ENCODE peak calls at places on chromosomes 12 and 14, in seven cellular contexts. One of them, this sample, is unnamed.

GRCh38 chr14:69573841-69574265 is 818 bp downstream of the CCDC177 start:
- DNase-seq in NCI-H1092 treated with DMSO at 0.1 percent for 48 hours: peak
- DNase-seq in upper lobe of right lung: no peak
- DNase-seq in GM03348: no peak
- DNase-seq in cardiac fibroblast: no peak
- DNase-seq in A172: no peak
- DNase-seq in CD8-positive, alpha-beta memory T cell: no peak
- DNase-seq in this sample: peak

GRCh38 chr12:117036046-117036445 is 63.2 kb downstream of the TESC start:
- DNase-seq in CD8-positive, alpha-beta memory T cell: no peak
- DNase-seq in GM03348: no peak
- DNase-seq in upper lobe of right lung: no peak
- DNase-seq in cardiac fibroblast: no peak
- DNase-seq in A172: no peak
- DNase-seq in NCI-H1092 treated with DMSO at 0.1 percent for 48 hours: peak
- DNase-seq in this sample: peak

GRCh38 chr12:119115296-119115905 is 63.3 kb upstream of the HSPB8 start:
- DNase-seq in GM03348: peak
- DNase-seq in NCI-H1092 treated with DMSO at 0.1 percent for 48 hours: peak
- DNase-seq in upper lobe of right lung: no peak
- DNase-seq in A172: peak
- DNase-seq in CD8-positive, alpha-beta memory T cell: no peak
- DNase-seq in cardiac fibroblast: peak
- DNase-seq in this sample: peak

GRCh38 chr14:97976861-97977260 is 1179.7 kb downstream of the VRK1 start:
- DNase-seq in A172: no peak
- DNase-seq in cardiac fibroblast: no peak
- DNase-seq in CD8-positive, alpha-beta memory T cell: no peak
- DNase-seq in GM03348: no peak
- DNase-seq in NCI-H1092 treated with DMSO at 0.1 percent for 48 hours: no peak
- DNase-seq in upper lobe of right lung: no peak
- DNase-seq in this sample: peak

GRCh38 chr12:56720696-56721615 is 4.1 kb downstream of the NACA start:
- DNase-seq in A172: no peak
- DNase-seq in NCI-H1092 treated with DMSO at 0.1 percent for 48 hours: no peak
- DNase-seq in upper lobe of right lung: peak
- DNase-seq in GM03348: no peak
- DNase-seq in CD8-positive, alpha-beta memory T cell: no peak
- DNase-seq in cardiac fibroblast: no peak
- DNase-seq in this sample: no peak

GRCh38 chr14:30484976-30485375 is 74.0 kb upstream of the G2E3 start:
- DNase-seq in NCI-H1092 treated with DMSO at 0.1 percent for 48 hours: no peak
- DNase-seq in GM03348: no peak
- DNase-seq in CD8-positive, alpha-beta memory T cell: no peak
- DNase-seq in upper lobe of right lung: no peak
- DNase-seq in cardiac fibroblast: no peak
- DNase-seq in A172: no peak
- DNase-seq in this sample: no peak

GRCh38 chr12:93722757-93723567 is 45.8 kb downstream of the CRADD start:
- DNase-seq in GM03348: no peak
- DNase-seq in A172: peak
- DNase-seq in upper lobe of right lung: no peak
- DNase-seq in cardiac fibroblast: no peak
- DNase-seq in NCI-H1092 treated with DMSO at 0.1 percent for 48 hours: no peak
- DNase-seq in CD8-positive, alpha-beta memory T cell: no peak
- DNase-seq in this sample: peak

GRCh38 chr12:79552186-79552585 is 138.6 kb downstream of the PAWR start:
- DNase-seq in GM03348: no peak
- DNase-seq in upper lobe of right lung: no peak
- DNase-seq in NCI-H1092 treated with DMSO at 0.1 percent for 48 hours: no peak
- DNase-seq in A172: no peak
- DNase-seq in CD8-positive, alpha-beta memory T cell: no peak
- DNase-seq in cardiac fibroblast: peak
- DNase-seq in this sample: no peak

GRCh38 chr14:56821177-56821576 is 10.9 kb upstream of the OTX2 start:
- DNase-seq in GM03348: no peak
- DNase-seq in upper lobe of right lung: no peak
- DNase-seq in A172: no peak
- DNase-seq in cardiac fibroblast: no peak
- DNase-seq in NCI-H1092 treated with DMSO at 0.1 percent for 48 hours: no peak
- DNase-seq in CD8-positive, alpha-beta memory T cell: no peak
- DNase-seq in this sample: peak

GRCh38 chr14:76918176-76918750 is 92.1 kb downstream of the LRRC74A start:
- DNase-seq in NCI-H1092 treated with DMSO at 0.1 percent for 48 hours: peak
- DNase-seq in cardiac fibroblast: peak
- DNase-seq in upper lobe of right lung: peak
- DNase-seq in GM03348: peak
- DNase-seq in CD8-positive, alpha-beta memory T cell: no peak
- DNase-seq in A172: peak
- DNase-seq in this sample: peak

GRCh38 chr14:59482471-59483331 is 1.5 kb downstream of the L3HYPDH start:
- DNase-seq in CD8-positive, alpha-beta memory T cell: no peak
- DNase-seq in NCI-H1092 treated with DMSO at 0.1 percent for 48 hours: peak
- DNase-seq in A172: peak
- DNase-seq in GM03348: peak
- DNase-seq in cardiac fibroblast: peak
- DNase-seq in upper lobe of right lung: no peak
- DNase-seq in this sample: peak

GRCh38 chr14:93078830-93079229 is 36.9 kb downstream of the ITPK1 start:
- DNase-seq in GM03348: peak
- DNase-seq in cardiac fibroblast: no peak
- DNase-seq in A172: no peak
- DNase-seq in upper lobe of right lung: no peak
- DNase-seq in NCI-H1092 treated with DMSO at 0.1 percent for 48 hours: no peak
- DNase-seq in CD8-positive, alpha-beta memory T cell: no peak
- DNase-seq in this sample: no peak

GRCh38 chr14:101912841-101913240 is 51.5 kb upstream of the DYNC1H1 start:
- DNase-seq in A172: no peak
- DNase-seq in NCI-H1092 treated with DMSO at 0.1 percent for 48 hours: no peak
- DNase-seq in CD8-positive, alpha-beta memory T cell: no peak
- DNase-seq in GM03348: no peak
- DNase-seq in cardiac fibroblast: no peak
- DNase-seq in upper lobe of right lung: no peak
- DNase-seq in this sample: no peak

GRCh38 chr12:106084048-106084671 is 54.6 kb downstream of the NUAK1 start:
- DNase-seq in cardiac fibroblast: peak
- DNase-seq in NCI-H1092 treated with DMSO at 0.1 percent for 48 hours: no peak
- DNase-seq in GM03348: peak
- DNase-seq in A172: peak
- DNase-seq in CD8-positive, alpha-beta memory T cell: no peak
- DNase-seq in upper lobe of right lung: no peak
- DNase-seq in this sample: no peak

GRCh38 chr14:67457782-67458181 is 30.7 kb downstream of the TMEM229B start:
- DNase-seq in upper lobe of right lung: peak
- DNase-seq in A172: no peak
- DNase-seq in NCI-H1092 treated with DMSO at 0.1 percent for 48 hours: no peak
- DNase-seq in cardiac fibroblast: no peak
- DNase-seq in GM03348: no peak
- DNase-seq in CD8-positive, alpha-beta memory T cell: no peak
- DNase-seq in this sample: peak

GRCh38 chr12:716506-716905 is 35.9 kb upstream of the WNK1 start:
- DNase-seq in CD8-positive, alpha-beta memory T cell: no peak
- DNase-seq in cardiac fibroblast: peak
- DNase-seq in upper lobe of right lung: no peak
- DNase-seq in GM03348: no peak
- DNase-seq in NCI-H1092 treated with DMSO at 0.1 percent for 48 hours: no peak
- DNase-seq in A172: no peak
- DNase-seq in this sample: no peak

GRCh38 chr14:105141486-105142281 is 26.9 kb downstream of the JAG2 start:
- DNase-seq in cardiac fibroblast: no peak
- DNase-seq in NCI-H1092 treated with DMSO at 0.1 percent for 48 hours: no peak
- DNase-seq in CD8-positive, alpha-beta memory T cell: peak
- DNase-seq in upper lobe of right lung: peak
- DNase-seq in GM03348: no peak
- DNase-seq in A172: no peak
- DNase-seq in this sample: no peak

GRCh38 chr14:93331375-93332031 is 1.3 kb downstream of the BTBD7 start:
- DNase-seq in NCI-H1092 treated with DMSO at 0.1 percent for 48 hours: no peak
- DNase-seq in cardiac fibroblast: no peak
- DNase-seq in A172: no peak
- DNase-seq in upper lobe of right lung: peak
- DNase-seq in CD8-positive, alpha-beta memory T cell: no peak
- DNase-seq in GM03348: no peak
- DNase-seq in this sample: no peak

GRCh38 chr12:67161322-67161918 is 107.7 kb upstream of the CAND1 start:
- DNase-seq in NCI-H1092 treated with DMSO at 0.1 percent for 48 hours: no peak
- DNase-seq in CD8-positive, alpha-beta memory T cell: peak
- DNase-seq in upper lobe of right lung: no peak
- DNase-seq in cardiac fibroblast: peak
- DNase-seq in A172: peak
- DNase-seq in GM03348: peak
- DNase-seq in this sample: no peak

GRCh38 chr12:132143328-132144071 is 619 bp downstream of the DDX51 start:
- DNase-seq in NCI-H1092 treated with DMSO at 0.1 percent for 48 hours: no peak
- DNase-seq in cardiac fibroblast: no peak
- DNase-seq in upper lobe of right lung: peak
- DNase-seq in GM03348: peak
- DNase-seq in CD8-positive, alpha-beta memory T cell: peak
- DNase-seq in A172: no peak
- DNase-seq in this sample: no peak

GRCh38 chr12:22458301-22458917 is 85.9 kb downstream of the C2CD5 start:
- DNase-seq in CD8-positive, alpha-beta memory T cell: no peak
- DNase-seq in NCI-H1092 treated with DMSO at 0.1 percent for 48 hours: no peak
- DNase-seq in upper lobe of right lung: no peak
- DNase-seq in cardiac fibroblast: no peak
- DNase-seq in GM03348: no peak
- DNase-seq in A172: no peak
- DNase-seq in this sample: peak

GRCh38 chr14:56524971-56525677 is 54.5 kb upstream of the TMEM260 start:
- DNase-seq in A172: no peak
- DNase-seq in CD8-positive, alpha-beta memory T cell: no peak
- DNase-seq in GM03348: no peak
- DNase-seq in upper lobe of right lung: no peak
- DNase-seq in cardiac fibroblast: no peak
- DNase-seq in NCI-H1092 treated with DMSO at 0.1 percent for 48 hours: no peak
- DNase-seq in this sample: no peak

GRCh38 chr14:71942904-71943694 is 10.9 kb downstream of the RGS6 start:
- DNase-seq in NCI-H1092 treated with DMSO at 0.1 percent for 48 hours: no peak
- DNase-seq in CD8-positive, alpha-beta memory T cell: no peak
- DNase-seq in upper lobe of right lung: no peak
- DNase-seq in GM03348: no peak
- DNase-seq in cardiac fibroblast: no peak
- DNase-seq in A172: no peak
- DNase-seq in this sample: no peak

GRCh38 chr12:25155031-25155576 is 39.9 kb downstream of the DNAI7 start:
- DNase-seq in upper lobe of right lung: no peak
- DNase-seq in cardiac fibroblast: peak
- DNase-seq in GM03348: peak
- DNase-seq in CD8-positive, alpha-beta memory T cell: no peak
- DNase-seq in NCI-H1092 treated with DMSO at 0.1 percent for 48 hours: peak
- DNase-seq in A172: peak
- DNase-seq in this sample: peak

GRCh38 chr14:105911006-105911847 is 384.8 kb downstream of the TMEM121 start:
- DNase-seq in upper lobe of right lung: no peak
- DNase-seq in NCI-H1092 treated with DMSO at 0.1 percent for 48 hours: no peak
- DNase-seq in CD8-positive, alpha-beta memory T cell: no peak
- DNase-seq in A172: no peak
- DNase-seq in GM03348: no peak
- DNase-seq in cardiac fibroblast: no peak
- DNase-seq in this sample: no peak